ENCODE peak calls at places on chromosomes 7 and 10, in eight cellular contexts. D is NCI-H1105 treated with DMSO at 0.1 percent for 48 hours, B is NCI-H82, P is neural crest cell, U is NCI-H1092, L is left cardiac atrium, H is psoas muscle, O is frontal cortex. N is an unnamed sample.

GRCh38 chr7:128792471-128793183 is 859 bp downstream of the CCDC136 start:
- DNase-seq in H (no peak), P (no peak), O (no peak), L (no peak), B (peak), D (no peak), U (peak), N (no peak)

GRCh38 chr7:39158367-39158766 is 180.7 kb downstream of the POU6F2 start:
- DNase-seq in D (no peak), O (no peak), H (no peak), L (no peak), P (no peak), U (no peak), B (no peak), N (no peak)

GRCh38 chr10:124624456-124624855 is 119.7 kb downstream of the FAM53B start:
- DNase-seq in H (no peak), B (no peak), D (peak), O (no peak), P (no peak), L (no peak), U (peak), N (no peak)

GRCh38 chr7:44608916-44609648 is 2.7 kb downstream of the OGDH start:
- DNase-seq in B (no peak), H (no peak), U (no peak), O (no peak), D (no peak), P (no peak), L (no peak), N (no peak)

GRCh38 chr10:95445837-95446347 is 115.3 kb downstream of the SORBS1 start:
- DNase-seq in D (peak), U (peak), H (peak), O (peak), B (peak), P (peak), L (peak), N (peak)

GRCh38 chr10:3681642-3682554 is 103.1 kb downstream of the KLF6 start:
- DNase-seq in D (no peak), O (no peak), L (no peak), U (no peak), H (no peak), P (peak), B (peak), N (no peak)

GRCh38 chr10:35642023-35642792 is at the start of gene FZD8:
- DNase-seq in L (peak), D (peak), O (peak), B (peak), P (peak), H (peak), U (peak), N (peak)

GRCh38 chr10:59847326-59847725 is 59.0 kb downstream of the CCDC6 start:
- DNase-seq in D (no peak), O (no peak), H (no peak), B (no peak), L (no peak), P (no peak), U (no peak), N (no peak)

GRCh38 chr10:100836891-100837290 is 75.9 kb upstream of the SLF2 start:
- DNase-seq in B (peak), L (no peak), H (no peak), D (no peak), U (no peak), O (no peak), P (no peak), N (no peak)

GRCh38 chr7:32561613-32562012 is 66.3 kb downstream of the AVL9 start:
- DNase-seq in O (no peak), B (no peak), L (no peak), P (no peak), H (no peak), D (no peak), U (no peak), N (no peak)

GRCh38 chr7:141500608-141501007 is 50.6 kb upstream of the AGK start:
- DNase-seq in H (no peak), O (no peak), U (no peak), L (no peak), P (no peak), B (no peak), D (no peak), N (no peak)

GRCh38 chr10:122307669-122308486 is 36.8 kb downstream of the BTBD16 start:
- DNase-seq in U (no peak), L (peak), D (no peak), B (no peak), O (no peak), H (peak), P (no peak), N (no peak)

GRCh38 chr7:92057375-92057774 is 76.9 kb downstream of the CYP51A1 start:
- DNase-seq in L (no peak), O (no peak), H (no peak), U (no peak), P (no peak), B (no peak), D (no peak), N (peak)

GRCh38 chr7:127347567-127348246 is 44.8 kb downstream of the ZNF800 start:
- DNase-seq in P (peak), O (peak), B (peak), U (peak), L (peak), D (peak), H (peak), N (peak)

GRCh38 chr10:17026686-17027485 is 102.7 kb downstream of the CUBN start:
- DNase-seq in L (no peak), O (no peak), P (no peak), H (no peak), U (no peak), B (no peak), D (no peak), N (no peak)

GRCh38 chr7:130480001-130480400 is 11.9 kb upstream of the MEST start:
- DNase-seq in P (no peak), D (no peak), U (no peak), B (no peak), O (no peak), H (no peak), L (no peak), N (no peak)

GRCh38 chr10:78761241-78761825 is 307.4 kb upstream of the ZMIZ1 start:
- DNase-seq in B (no peak), D (no peak), H (no peak), L (no peak), P (no peak), U (no peak), O (no peak), N (no peak)

GRCh38 chr10:33334170-33334838 is at the start of gene NRP1:
- DNase-seq in H (peak), O (peak), U (no peak), L (peak), P (peak), B (peak), D (peak), N (peak)

GRCh38 chr10:69229565-69229886 is 9.4 kb downstream of the HKDC1 start:
- DNase-seq in O (no peak), U (no peak), L (no peak), P (no peak), D (no peak), H (no peak), B (peak), N (no peak)

GRCh38 chr7:95469850-95470249 is 15.9 kb upstream of the ASB4 start:
- DNase-seq in D (peak), L (no peak), B (peak), P (no peak), O (no peak), U (peak), H (no peak), N (peak)

GRCh38 chr7:74185016-74185415 is 10.9 kb downstream of the EIF4H start:
- DNase-seq in D (no peak), B (no peak), H (no peak), O (no peak), P (no peak), L (no peak), U (no peak), N (no peak)

GRCh38 chr7:149197675-149198074 is 2.3 kb downstream of the ZNF282 start:
- DNase-seq in P (no peak), B (no peak), U (no peak), O (no peak), L (no peak), D (no peak), H (no peak), N (no peak)

GRCh38 chr7:88184848-88185304 is 35.0 kb downstream of the SRI start:
- DNase-seq in U (no peak), P (no peak), O (no peak), D (no peak), H (no peak), L (no peak), B (no peak), N (no peak)

GRCh38 chr7:66883716-66884115 is 37.3 kb upstream of the TMEM248 start:
- DNase-seq in P (no peak), L (no peak), D (no peak), B (no peak), H (no peak), U (no peak), O (no peak), N (no peak)

GRCh38 chr10:113093188-113094113 is 143.4 kb downstream of the TCF7L2 start:
- DNase-seq in O (no peak), P (no peak), B (no peak), D (no peak), L (no peak), U (no peak), H (no peak), N (peak)

GRCh38 chr7:3068568-3068967 is 24.9 kb upstream of the CARD11 start:
- DNase-seq in L (no peak), U (no peak), B (no peak), H (no peak), D (no peak), P (no peak), O (no peak), N (no peak)

GRCh38 chr7:100802951-100803350 is 24.4 kb downstream of the EPHB4 start:
- DNase-seq in B (no peak), U (no peak), P (no peak), O (no peak), H (no peak), D (no peak), L (no peak), N (no peak)

GRCh38 chr10:454860-455259 is 234.6 kb downstream of the DIP2C start:
- DNase-seq in B (no peak), O (no peak), H (peak), P (no peak), L (peak), D (no peak), U (no peak), N (no peak)

GRCh38 chr10:104924101-104924795 is 283.2 kb downstream of the SORCS3 start:
- DNase-seq in B (no peak), P (no peak), H (no peak), O (no peak), D (no peak), L (no peak), U (no peak), N (no peak)

GRCh38 chr7:94087664-94088352 is 83.7 kb upstream of the BET1 start:
- DNase-seq in P (peak), B (peak), D (peak), H (no peak), L (peak), U (peak), O (peak), N (peak)

GRCh38 chr7:66500087-66500486 is 128.6 kb upstream of the KCTD7 start:
- DNase-seq in H (no peak), D (no peak), O (no peak), U (no peak), P (no peak), B (peak), L (no peak), N (no peak)

N was measured in NCI-H2081.